ENCODE peak calls at places on chromosomes 1 and 21, in seven cellular contexts. D, Y, U, L, E, X and G are unnamed samples.
A peak's percentile ranks its signal among the peaks of the same experiment; 100 is the strongest.

GRCh38 chr1:201465698-201466290 is 3.2 kb downstream of the PHLDA3 start:
- DNase-seq in D (no peak), Y (no peak), U (no peak), L (no peak), E (no peak), X (no peak), G (no peak)

GRCh38 chr1:151832318-151832984 is 849 bp upstream of the RORC start:
- DNase-seq in D (no peak), Y (peak; percentile 41), U (no peak), L (no peak), E (no peak), X (no peak), G (no peak)

GRCh38 chr21:46161800-46162592 is 6.6 kb upstream of the FTCD start:
- DNase-seq in D (no peak), Y (no peak), U (no peak), L (no peak), E (no peak), X (peak; percentile 39), G (no peak)

GRCh38 chr21:39034590-39035536 is 148.4 kb downstream of the PSMG1 start:
- DNase-seq in D (no peak), Y (no peak), U (no peak), L (no peak), E (no peak), X (no peak), G (no peak)

GRCh38 chr1:176949033-176949662 is 215.4 kb downstream of the ASTN1 start:
- DNase-seq in D (peak; percentile 87), Y (peak; percentile 24), U (peak; percentile 65), L (peak; percentile 92), E (peak; percentile 11), X (peak; percentile 96), G (peak; percentile 93)

GRCh38 chr1:109864063-109864822 is 46.4 kb upstream of the CSF1 start:
- DNase-seq in D (no peak), Y (peak; percentile 28), U (no peak), L (no peak), E (peak; percentile 78), X (no peak), G (peak; percentile 57)

GRCh38 chr1:159122005-159122621 is 45.5 kb upstream of the AIM2 start:
- DNase-seq in D (no peak), Y (peak; percentile 29), U (no peak), L (no peak), E (peak; percentile 9), X (no peak), G (no peak)

GRCh38 chr1:23554481-23555224 is 4.6 kb downstream of the ID3 start:
- DNase-seq in D (peak; percentile 91), Y (peak; percentile 85), U (peak; percentile 85), L (peak; percentile 92), E (peak; percentile 94), X (peak; percentile 87), G (peak; percentile 96)

GRCh38 chr1:220808501-220809186 is 21.9 kb downstream of the MTARC1 start:
- DNase-seq in D (no peak), Y (no peak), U (no peak), L (no peak), E (peak; percentile 67), X (no peak), G (no peak)

GRCh38 chr1:239947789-239948188 is 143.9 kb upstream of the FMN2 start:
- DNase-seq in D (no peak), Y (peak; percentile 16), U (no peak), L (no peak), E (no peak), X (no peak), G (no peak)

GRCh38 chr1:207908112-207908734 is 2.7 kb downstream of the CD34 start:
- DNase-seq in D (no peak), Y (no peak), U (no peak), L (no peak), E (no peak), X (no peak), G (peak; percentile 51)

GRCh38 chr1:86914998-86915736 is 732 bp downstream of the HS2ST1 start:
- DNase-seq in D (peak; percentile 54), Y (peak; percentile 53), U (peak; percentile 59), L (peak; percentile 59), E (peak; percentile 75), X (peak; percentile 73), G (peak; percentile 90)

GRCh38 chr1:161217831-161218230 is 2.7 kb downstream of the FCER1G start:
- DNase-seq in D (no peak), Y (no peak), U (no peak), L (no peak), E (no peak), X (no peak), G (no peak)

GRCh38 chr1:61782771-61783170 is 40.5 kb downstream of the PATJ start:
- DNase-seq in D (no peak), Y (no peak), U (no peak), L (no peak), E (no peak), X (no peak), G (no peak)

GRCh38 chr1:204426035-204426436 is 14.4 kb upstream of the PPP1R15B start:
- DNase-seq in D (peak; percentile 85), Y (peak; percentile 89), U (no peak), L (no peak), E (peak; percentile 70), X (no peak), G (peak; percentile 58)

GRCh38 chr1:224644553-224645154 is 28.5 kb downstream of the CNIH3 start:
- DNase-seq in D (peak; percentile 84), Y (peak; percentile 55), U (peak; percentile 43), L (peak; percentile 77), E (peak; percentile 56), X (peak; percentile 79), G (peak; percentile 84)

GRCh38 chr1:51989582-51990477 is 670 bp downstream of the RAB3B start:
- DNase-seq in D (no peak), Y (no peak), U (no peak), L (peak; percentile 48), E (no peak), X (no peak), G (peak; percentile 25)

GRCh38 chr1:162906485-162906884 is 45.5 kb upstream of the CCDC190 start:
- DNase-seq in D (no peak), Y (no peak), U (no peak), L (no peak), E (no peak), X (no peak), G (no peak)
- H2BK5ac ChIP-seq in D (no peak overlapping the region), Y (no peak overlapping the region), U (no peak overlapping the region), L (no peak overlapping the region), E (no peak overlapping the region), X (no peak overlapping the region), G (no peak overlapping the region)

GRCh38 chr1:115164940-115165718 is 75.8 kb upstream of the TSPAN2 start:
- DNase-seq in D (no peak), Y (no peak), U (no peak), L (no peak), E (no peak), X (no peak), G (no peak)

GRCh38 chr1:115166531-115167091 is 77.3 kb upstream of the TSPAN2 start:
- DNase-seq in D (peak; percentile 34), Y (peak; percentile 70), U (no peak), L (no peak), E (peak; percentile 55), X (no peak), G (peak; percentile 32)

GRCh38 chr1:115168026-115168425 is 78.7 kb upstream of the TSPAN2 start:
- DNase-seq in D (peak; percentile 56), Y (peak; percentile 25), U (no peak), L (no peak), E (no peak), X (no peak), G (no peak)

GRCh38 chr1:115165776-115166175 is 76.5 kb upstream of the TSPAN2 start:
- DNase-seq in D (no peak), Y (no peak), U (no peak), L (no peak), E (no peak), X (no peak), G (no peak)

DNA sequence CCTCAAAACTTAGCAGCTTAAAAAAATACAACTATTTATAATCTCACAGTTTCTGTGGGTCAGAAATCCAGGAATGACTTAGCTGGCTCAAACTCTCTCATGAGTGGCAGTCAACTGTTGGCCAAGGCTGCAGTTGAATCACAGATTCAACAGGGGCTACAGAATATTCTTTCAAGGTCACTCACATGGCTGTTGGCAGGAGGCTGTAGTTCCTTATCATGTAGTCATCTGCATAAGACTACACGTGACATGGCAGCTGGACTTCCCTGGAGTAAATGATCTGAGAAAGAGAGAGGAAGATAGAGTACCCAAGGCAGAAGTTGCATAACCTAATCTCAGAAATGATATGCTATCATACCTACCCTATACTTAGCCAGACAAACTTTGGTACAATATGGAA is 75.2 kb upstream of the TSPAN2 start:
- DNase-seq in D (no peak), Y (peak; percentile 33), U (no peak), L (no peak), E (no peak), X (no peak), G (no peak)
- H3K23ac ChIP-seq in D (no peak overlapping the region), Y (no peak overlapping the region), U (no peak overlapping the region), L (no peak overlapping the region), E (no peak overlapping the region), X (no peak overlapping the region), G (no peak overlapping the region)

GRCh38 chr1:77540501-77541161 is 141.8 kb downstream of the ZZZ3 start:
- DNase-seq in D (peak; percentile 69), Y (peak; percentile 51), U (no peak), L (no peak), E (peak; percentile 80), X (no peak), G (no peak)

GRCh38 chr1:77542784-77543183 is 139.7 kb downstream of the ZZZ3 start:
- DNase-seq in D (no peak), Y (peak; percentile 45), U (no peak), L (no peak), E (no peak), X (no peak), G (no peak)

GRCh38 chr1:77538956-77539509 is 143.4 kb downstream of the ZZZ3 start:
- DNase-seq in D (peak; percentile 85), Y (peak; percentile 93), U (no peak), L (no peak), E (peak; percentile 81), X (no peak), G (no peak)

GRCh38 chr1:77539510-77540142 is 142.8 kb downstream of the ZZZ3 start:
- DNase-seq in D (no peak), Y (peak; percentile 81), U (no peak), L (no peak), E (peak; percentile 74), X (no peak), G (peak; percentile 23)

GRCh38 chr1:77541162-77541545 is 141.3 kb downstream of the ZZZ3 start:
- DNase-seq in D (no peak), Y (no peak), U (no peak), L (no peak), E (no peak), X (no peak), G (no peak)
- H2BK5ac ChIP-seq in D (no peak overlapping the region), Y (peak overlapping the region; percentile 34), U (no peak overlapping the region), L (no peak overlapping the region), E (peak overlapping the region; percentile 68), X (no peak overlapping the region), G (no peak overlapping the region)

GRCh38 chr1:227306689-227307088 is 11.6 kb downstream of the CDC42BPA start:
- DNase-seq in D (no peak), Y (no peak), U (no peak), L (no peak), E (no peak), X (no peak), G (no peak)

GRCh38 chr1:227303662-227304061 is 14.6 kb downstream of the CDC42BPA start:
- DNase-seq in D (no peak), Y (no peak), U (no peak), L (no peak), E (no peak), X (no peak), G (no peak)

GRCh38 chr1:227304665-227305064 is 13.6 kb downstream of the CDC42BPA start:
- DNase-seq in D (no peak), Y (no peak), U (no peak), L (no peak), E (no peak), X (no peak), G (no peak)

GRCh38 chr1:227308367-227309336 is 9.6 kb downstream of the CDC42BPA start:
- DNase-seq in D (no peak), Y (no peak), U (no peak), L (no peak), E (no peak), X (no peak), G (no peak)

GRCh38 chr1:227305894-227306626 is 12.2 kb downstream of the CDC42BPA start:
- DNase-seq in D (no peak), Y (no peak), U (no peak), L (no peak), E (no peak), X (no peak), G (no peak)
- H3K23ac ChIP-seq in D (no peak overlapping the region), Y (no peak overlapping the region), U (no peak overlapping the region), L (no peak overlapping the region), E (no peak overlapping the region), X (no peak overlapping the region), G (no peak overlapping the region)